ENCODE peak calls at places on chromosomes 16 and 17, in six cellular contexts. One of them, this sample, is unnamed.

GRCh38 chr16:62256406-62256805 is 220.2 kb upstream of the CDH8 start:
- DNase-seq in SK-N-SH: peak; percentile 7
- DNase-seq in K562: no peak
- DNase-seq in IMR-90: no peak
- DNase-seq in HepG2: no peak
- DNase-seq in GM12878: no peak
- DNase-seq in this sample: peak; percentile 4

GRCh38 chr16:50254072-50254471 is 12.3 kb upstream of the ADCY7 start:
- DNase-seq in HepG2: no peak
- DNase-seq in IMR-90: no peak
- DNase-seq in K562: peak; percentile 71
- DNase-seq in SK-N-SH: no peak
- DNase-seq in GM12878: no peak
- DNase-seq in this sample: no peak

GRCh38 chr16:21666772-21667171 is 3.0 kb downstream of the OTOA start:
- DNase-seq in K562: no peak
- DNase-seq in HepG2: peak; percentile 75
- DNase-seq in GM12878: no peak
- DNase-seq in SK-N-SH: peak; percentile 34
- DNase-seq in IMR-90: no peak
- DNase-seq in this sample: no peak

GRCh38 chr17:13346996-13347762 is 254.6 kb downstream of the HS3ST3A1 start:
- DNase-seq in K562: no peak
- DNase-seq in GM12878: no peak
- DNase-seq in SK-N-SH: no peak
- DNase-seq in IMR-90: peak; percentile 98
- DNase-seq in HepG2: peak; percentile 31
- DNase-seq in this sample: peak; percentile 79

GRCh38 chr17:65103896-65104295 is 33.3 kb upstream of the RGS9 start:
- DNase-seq in GM12878: no peak
- DNase-seq in IMR-90: peak; percentile 49
- DNase-seq in SK-N-SH: no peak
- DNase-seq in HepG2: no peak
- DNase-seq in K562: no peak
- DNase-seq in this sample: no peak

GRCh38 chr16:24858219-24859041 is 12.7 kb downstream of the SLC5A11 start:
- DNase-seq in HepG2: peak; percentile 72
- DNase-seq in SK-N-SH: no peak
- DNase-seq in IMR-90: peak; percentile 59
- DNase-seq in GM12878: no peak
- DNase-seq in K562: peak; percentile 74
- DNase-seq in this sample: peak; percentile 62

GRCh38 chr17:21689604-21690003 is 2.7 kb upstream of the KCNJ18 start:
- DNase-seq in K562: no peak
- DNase-seq in IMR-90: peak; percentile 72
- DNase-seq in GM12878: no peak
- DNase-seq in SK-N-SH: no peak
- DNase-seq in HepG2: no peak
- DNase-seq in this sample: peak; percentile 21

GRCh38 chr16:85496145-85496544 is 117.0 kb upstream of the GSE1 start:
- DNase-seq in K562: no peak
- DNase-seq in SK-N-SH: no peak
- DNase-seq in IMR-90: no peak
- DNase-seq in HepG2: no peak
- DNase-seq in GM12878: no peak
- DNase-seq in this sample: no peak

GRCh38 chr17:32240745-32241144 is 24.9 kb upstream of the RHBDL3 start:
- DNase-seq in GM12878: no peak
- DNase-seq in HepG2: no peak
- DNase-seq in SK-N-SH: no peak
- DNase-seq in K562: no peak
- DNase-seq in IMR-90: no peak
- DNase-seq in this sample: no peak

GRCh38 chr17:44775838-44776621 is 17.2 kb downstream of the ADAM11 start:
- DNase-seq in SK-N-SH: peak; percentile 58
- DNase-seq in K562: peak; percentile 98
- DNase-seq in HepG2: peak; percentile 32
- DNase-seq in GM12878: no peak
- DNase-seq in IMR-90: no peak
- DNase-seq in this sample: peak; percentile 73

DNA sequence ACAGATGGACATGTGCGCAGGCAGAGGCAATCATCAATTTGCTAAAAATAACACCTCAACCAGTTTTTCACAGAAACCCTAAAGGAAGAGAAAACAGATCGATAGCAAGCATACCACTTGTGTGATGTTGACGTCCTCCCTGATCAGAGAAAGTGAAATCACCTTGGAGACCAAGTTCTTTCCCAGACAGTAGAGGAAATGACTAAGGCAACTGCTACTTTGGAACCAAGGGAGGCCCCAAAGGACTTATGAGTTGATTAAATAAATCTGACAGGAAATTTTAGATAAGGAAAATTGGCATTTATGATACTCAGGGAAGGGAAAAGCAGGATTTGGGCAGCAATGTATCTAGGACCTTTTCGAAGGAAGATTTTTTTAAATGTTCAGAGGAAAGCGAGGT is 267.1 kb upstream of the ASIC2 start:
- DNase-seq in K562: no peak
- DNase-seq in HepG2: no peak
- DNase-seq in IMR-90: peak; percentile 24
- DNase-seq in SK-N-SH: no peak
- DNase-seq in GM12878: no peak
- DNase-seq in this sample: no peak
- TF ChIP-seq SMC3 in K562: no peak
- TF ChIP-seq SMC3 in HepG2: no peak
- TF ChIP-seq SMC3 in IMR-90: no peak
- TF ChIP-seq SMC3 in SK-N-SH: no peak
- TF ChIP-seq SMC3 in GM12878: no peak
- TF ChIP-seq SMC3 in this sample: no peak

GRCh38 chr16:53529529-53529928 is 26.5 kb upstream of the AKTIP start:
- DNase-seq in SK-N-SH: no peak
- DNase-seq in IMR-90: no peak
- DNase-seq in HepG2: no peak
- DNase-seq in K562: no peak
- DNase-seq in GM12878: no peak
- DNase-seq in this sample: no peak
- TF ChIP-seq SMC3 in SK-N-SH: no peak
- TF ChIP-seq SMC3 in IMR-90: no peak
- TF ChIP-seq SMC3 in HepG2: no peak
- TF ChIP-seq SMC3 in K562: no peak
- TF ChIP-seq SMC3 in GM12878: no peak
- TF ChIP-seq SMC3 in this sample: no peak

GRCh38 chr17:5686246-5686645 is 101.9 kb upstream of the NLRP1 start:
- DNase-seq in HepG2: no peak
- DNase-seq in K562: no peak
- DNase-seq in SK-N-SH: no peak
- DNase-seq in GM12878: no peak
- DNase-seq in IMR-90: no peak
- DNase-seq in this sample: no peak
- TF ChIP-seq SMC3 in HepG2: no peak
- TF ChIP-seq SMC3 in K562: no peak
- TF ChIP-seq SMC3 in SK-N-SH: no peak
- TF ChIP-seq SMC3 in GM12878: no peak
- TF ChIP-seq SMC3 in IMR-90: no peak
- TF ChIP-seq SMC3 in this sample: no peak

GRCh38 chr16:3637371-3637923 is 17.0 kb upstream of the DNASE1 start:
- DNase-seq in HepG2: peak; percentile 60
- DNase-seq in K562: no peak
- DNase-seq in IMR-90: peak; percentile 8
- DNase-seq in SK-N-SH: peak; percentile 29
- DNase-seq in GM12878: no peak
- DNase-seq in this sample: no peak
- TF ChIP-seq SMC3 in HepG2: no peak
- TF ChIP-seq SMC3 in K562: no peak
- TF ChIP-seq SMC3 in IMR-90: no peak
- TF ChIP-seq SMC3 in SK-N-SH: no peak
- TF ChIP-seq SMC3 in GM12878: no peak
- TF ChIP-seq SMC3 in this sample: no peak

DNA sequence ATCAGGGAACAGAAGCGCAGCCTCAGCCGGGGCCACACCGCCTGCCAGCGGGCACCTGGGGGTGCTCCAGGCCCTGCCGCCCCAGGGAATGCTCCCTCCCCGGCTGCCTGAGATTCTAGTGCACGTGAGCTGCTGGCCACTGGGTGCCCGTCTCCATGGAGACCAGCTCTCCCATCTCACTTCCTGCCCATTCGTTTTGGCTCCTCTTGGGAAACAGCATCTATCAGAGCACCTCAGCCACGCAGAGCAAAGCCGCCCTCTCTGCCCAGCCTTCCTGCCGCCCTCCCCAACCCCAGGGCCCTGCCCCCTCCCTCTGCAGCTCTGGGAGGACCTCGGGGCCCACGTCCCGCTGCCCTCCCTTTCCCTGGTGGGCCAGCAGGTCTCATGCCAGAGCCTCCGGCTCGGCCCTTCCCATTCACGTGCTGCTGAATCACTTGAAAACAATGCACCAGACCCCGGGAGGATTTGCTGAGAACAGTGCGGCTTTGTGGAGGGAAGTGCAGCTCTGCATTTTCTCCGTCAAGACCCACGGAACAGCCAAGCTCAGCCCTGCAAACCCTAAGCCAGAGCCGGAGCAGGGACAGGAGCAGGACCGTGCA is 19.4 kb downstream of the CEP295NL start:
- DNase-seq in IMR-90: peak; percentile 97
- DNase-seq in GM12878: no peak
- DNase-seq in HepG2: peak; percentile 89
- DNase-seq in K562: no peak
- DNase-seq in SK-N-SH: peak; percentile 93
- DNase-seq in this sample: peak; percentile 86
- TF ChIP-seq SMC3 in IMR-90: no peak
- TF ChIP-seq SMC3 in GM12878: no peak
- TF ChIP-seq SMC3 in HepG2: no peak
- TF ChIP-seq SMC3 in K562: no peak
- TF ChIP-seq SMC3 in SK-N-SH: peak; percentile 1
- TF ChIP-seq SMC3 in this sample: no peak

GRCh38 chr16:1049113-1049975 is 23.2 kb upstream of the SSTR5 start:
- DNase-seq in IMR-90: no peak
- DNase-seq in K562: no peak
- DNase-seq in SK-N-SH: no peak
- DNase-seq in GM12878: no peak
- DNase-seq in HepG2: no peak
- DNase-seq in this sample: no peak

GRCh38 chr16:1047801-1048200 is 24.7 kb upstream of the SSTR5 start:
- DNase-seq in K562: no peak
- DNase-seq in SK-N-SH: no peak
- DNase-seq in IMR-90: no peak
- DNase-seq in GM12878: no peak
- DNase-seq in HepG2: no peak
- DNase-seq in this sample: no peak

GRCh38 chr16:1049976-1050247 is 22.6 kb upstream of the SSTR5 start:
- DNase-seq in SK-N-SH: no peak
- DNase-seq in IMR-90: no peak
- DNase-seq in K562: no peak
- DNase-seq in GM12878: no peak
- DNase-seq in HepG2: no peak
- DNase-seq in this sample: no peak

GRCh38 chr16:1047123-1047522 is 25.4 kb upstream of the SSTR5 start:
- DNase-seq in K562: no peak
- DNase-seq in HepG2: no peak
- DNase-seq in GM12878: no peak
- DNase-seq in IMR-90: no peak
- DNase-seq in SK-N-SH: no peak
- DNase-seq in this sample: no peak

GRCh38 chr16:1048442-1049112 is 24.0 kb upstream of the SSTR5 start:
- DNase-seq in IMR-90: peak; percentile 16
- DNase-seq in HepG2: peak; percentile 14
- DNase-seq in GM12878: no peak
- DNase-seq in K562: peak; percentile 87
- DNase-seq in SK-N-SH: peak; percentile 69
- DNase-seq in this sample: peak; percentile 69
- TF ChIP-seq SMC3 in IMR-90: no peak
- TF ChIP-seq SMC3 in HepG2: no peak
- TF ChIP-seq SMC3 in GM12878: no peak
- TF ChIP-seq SMC3 in K562: no peak
- TF ChIP-seq SMC3 in SK-N-SH: no peak
- TF ChIP-seq SMC3 in this sample: no peak

GRCh38 chr16:30474062-30474452 is 1.5 kb downstream of the ITGAL start:
- DNase-seq in SK-N-SH: no peak
- DNase-seq in IMR-90: no peak
- DNase-seq in GM12878: no peak
- DNase-seq in HepG2: no peak
- DNase-seq in K562: no peak
- DNase-seq in this sample: no peak
- TF ChIP-seq SMC3 in SK-N-SH: no peak
- TF ChIP-seq SMC3 in IMR-90: no peak
- TF ChIP-seq SMC3 in GM12878: no peak
- TF ChIP-seq SMC3 in HepG2: no peak
- TF ChIP-seq SMC3 in K562: no peak
- TF ChIP-seq SMC3 in this sample: no peak

GRCh38 chr17:1574697-1575471 is 12.3 kb upstream of the PITPNA start:
- DNase-seq in GM12878: no peak
- DNase-seq in SK-N-SH: peak; percentile 53
- DNase-seq in K562: no peak
- DNase-seq in HepG2: no peak
- DNase-seq in IMR-90: no peak
- DNase-seq in this sample: no peak

GRCh38 chr17:1571362-1571746 is 8.8 kb upstream of the PITPNA start:
- DNase-seq in SK-N-SH: no peak
- DNase-seq in HepG2: no peak
- DNase-seq in IMR-90: no peak
- DNase-seq in GM12878: no peak
- DNase-seq in K562: no peak
- DNase-seq in this sample: no peak

GRCh38 chr17:1576500-1576899 is 13.9 kb upstream of the PITPNA start:
- DNase-seq in K562: no peak
- DNase-seq in SK-N-SH: no peak
- DNase-seq in GM12878: no peak
- DNase-seq in HepG2: no peak
- DNase-seq in IMR-90: no peak
- DNase-seq in this sample: no peak

GRCh38 chr17:1577186-1577585 is 14.6 kb upstream of the PITPNA start:
- DNase-seq in HepG2: peak; percentile 57
- DNase-seq in IMR-90: peak; percentile 89
- DNase-seq in GM12878: no peak
- DNase-seq in K562: no peak
- DNase-seq in SK-N-SH: no peak
- DNase-seq in this sample: peak; percentile 49

DNA sequence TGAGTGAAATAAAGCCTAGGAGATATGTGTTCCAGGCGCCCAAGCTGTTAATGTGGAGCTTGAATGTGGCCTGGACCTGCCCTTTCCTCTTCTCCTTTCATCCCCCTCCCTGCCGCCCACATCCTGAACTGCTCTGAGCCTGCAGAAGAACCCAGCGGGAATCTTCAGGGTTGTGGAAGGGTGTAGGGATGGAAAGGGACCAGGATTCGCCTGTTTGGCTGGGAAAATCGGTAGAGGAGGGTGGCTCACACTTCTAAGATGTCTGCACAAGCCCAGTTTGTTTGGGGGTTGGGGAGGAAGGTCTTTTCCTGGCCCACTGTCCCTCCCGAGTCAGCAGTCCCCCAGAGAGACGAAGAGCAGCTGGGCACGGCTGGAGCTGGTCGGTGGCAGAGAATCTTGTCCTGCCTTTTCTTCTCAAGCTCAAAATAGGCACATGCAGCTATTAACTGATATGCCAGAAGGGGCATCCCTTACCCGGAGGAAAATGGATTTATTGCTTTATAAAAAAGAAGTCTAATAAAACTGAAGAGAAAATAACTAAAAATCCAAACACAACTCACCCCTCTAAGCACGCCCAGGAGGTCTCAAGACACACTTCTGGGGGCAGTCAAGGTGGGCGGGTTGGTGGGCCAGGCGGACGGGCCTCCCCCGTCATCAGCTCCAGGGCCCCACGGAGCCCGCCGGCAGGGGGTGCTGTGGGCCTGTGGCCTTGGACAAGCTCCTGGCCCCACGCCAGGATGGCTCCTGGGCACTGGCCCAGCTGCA is 11.5 kb upstream of the PITPNA start:
- DNase-seq in SK-N-SH: peak; percentile 98
- DNase-seq in K562: peak; percentile 87
- DNase-seq in HepG2: peak; percentile 63
- DNase-seq in IMR-90: peak; percentile 66
- DNase-seq in GM12878: no peak
- DNase-seq in this sample: peak; percentile 92
- TF ChIP-seq SMC3 in SK-N-SH: peak; percentile 84
- TF ChIP-seq SMC3 in K562: peak; percentile 68
- TF ChIP-seq SMC3 in HepG2: peak; percentile 59
- TF ChIP-seq SMC3 in IMR-90: peak; percentile 86
- TF ChIP-seq SMC3 in GM12878: peak; percentile 96
- TF ChIP-seq SMC3 in this sample: peak; percentile 99

This sample was measured in A549.